ENCODE peak calls at places on chromosome 13, in six cellular contexts. F is GM23338, A is H9, M is astrocyte, K is neural progenitor cell, R is K562. O is an unnamed sample.

GRCh38 chr13:97367427-97367826 is 66.5 kb upstream of the RAP2A start:
- DNase-seq in F (peak), A (no peak), M (peak), K (peak), R (no peak), O (no peak)

GRCh38 chr13:70189981-70190380 is 81.7 kb upstream of the KLHL1 start:
- DNase-seq in F (no peak), A (no peak), M (no peak), K (peak), R (no peak), O (no peak)

GRCh38 chr13:111152836-111153235 is 37.7 kb downstream of the ARHGEF7 start:
- DNase-seq in F (peak), A (no peak), M (peak), K (peak), R (no peak), O (no peak)

GRCh38 chr13:24185591-24186232 is 25.2 kb downstream of the SPATA13 start:
- DNase-seq in F (no peak), A (no peak), M (peak), K (no peak), R (no peak), O (no peak)

GRCh38 chr13:99269627-99270252 is 11.6 kb upstream of the GPR18 start:
- DNase-seq in F (peak), A (no peak), M (peak), K (peak), R (no peak), O (peak)

GRCh38 chr13:97435297-97435682 is 1.3 kb downstream of the RAP2A start:
- DNase-seq in F (no peak), A (no peak), M (no peak), K (no peak), R (no peak), O (no peak)

GRCh38 chr13:53010374-53011105 is 18.1 kb upstream of the OLFM4 start:
- DNase-seq in F (no peak), A (no peak), M (no peak), K (no peak), R (no peak), O (no peak)

GRCh38 chr13:98976338-98976737 is 1.5 kb downstream of the DOCK9 start:
- DNase-seq in F (no peak), A (no peak), M (peak), K (no peak), R (no peak), O (no peak)

GRCh38 chr13:44231786-44232516 is 141.7 kb upstream of the SERP2 start:
- DNase-seq in F (peak), A (peak), M (peak), K (no peak), R (no peak), O (no peak)

DNA sequence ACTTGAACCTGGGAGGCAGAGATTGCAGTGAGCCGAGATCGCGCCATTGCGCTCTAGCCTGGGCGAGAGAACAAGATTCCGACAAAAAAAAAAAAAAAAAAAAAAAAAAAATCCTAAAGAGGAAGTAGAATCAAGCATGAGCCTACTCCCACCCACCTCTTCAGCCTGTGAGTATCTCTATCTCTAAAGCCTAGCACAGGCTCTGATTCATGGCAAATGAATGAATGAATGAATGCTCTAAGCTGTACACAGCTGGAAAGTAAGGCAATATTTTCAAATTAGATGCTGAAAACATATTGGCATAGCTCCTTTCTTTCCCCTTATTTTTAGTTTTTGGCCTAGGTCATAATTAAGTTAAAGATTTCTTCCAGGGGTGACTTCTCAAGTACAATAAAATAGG is 35.7 kb upstream of the FAM216B start:
- DNase-seq in F (no peak), A (no peak), M (no peak), K (no peak), R (no peak), O (no peak)
- H2AFZ ChIP-seq in F (peak), A (no peak), M (no peak), K (no peak), R (no peak), O (no peak)

DNA sequence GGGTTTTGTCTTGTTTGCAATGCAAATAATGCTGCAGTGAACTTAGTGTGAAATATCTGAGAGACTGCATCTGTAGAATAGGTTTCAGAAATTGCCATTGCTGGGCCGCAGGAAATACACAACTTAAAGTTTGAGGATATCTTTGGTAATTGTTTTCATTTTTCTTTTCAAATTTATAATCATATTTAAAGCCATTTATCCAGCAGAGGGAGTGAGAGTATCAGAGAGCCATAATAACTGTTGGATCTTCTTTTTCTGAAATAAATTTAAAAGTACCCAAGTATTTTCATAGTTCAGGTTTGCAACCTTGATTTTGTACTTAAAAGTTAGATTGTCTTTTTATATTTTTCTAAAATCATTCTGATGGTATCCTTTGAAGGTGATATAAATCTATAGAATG is 99.4 kb downstream of the ZMYM2 start:
- DNase-seq in F (no peak), A (no peak), M (no peak), K (no peak), R (no peak), O (no peak)
- TF ChIP-seq CTCF in F (no peak), A (peak), M (no peak), K (no peak), R (no peak), O (peak)

GRCh38 chr13:32391101-32391620 is 36.8 kb downstream of the N4BP2L1 start:
- DNase-seq in F (peak), A (peak), M (no peak), K (peak), R (no peak), O (no peak)
- H2AFZ ChIP-seq in F (no peak), A (no peak), M (no peak), K (no peak), R (no peak), O (no peak)

DNA sequence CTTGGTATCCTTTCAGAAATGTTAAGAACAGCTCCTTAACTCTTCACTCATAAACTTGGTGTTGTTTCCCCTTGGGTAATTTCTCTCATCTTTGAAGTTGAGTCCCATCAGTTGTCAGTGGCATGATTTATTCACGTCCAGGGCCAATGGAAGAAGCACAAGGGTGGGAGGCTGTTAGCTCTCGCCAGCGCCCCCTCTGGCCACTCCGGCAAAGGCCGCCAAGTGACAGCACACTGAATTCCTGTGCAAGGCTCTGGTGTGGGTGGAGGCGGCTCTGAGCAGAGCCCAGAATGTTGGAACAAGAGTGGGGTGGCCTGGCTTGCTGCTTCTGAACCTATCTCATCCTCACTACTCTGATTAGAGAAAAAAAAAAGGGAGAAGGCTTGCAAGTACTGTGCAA is 13.1 kb upstream of the MEDAG start:
- DNase-seq in F (peak), A (peak), M (peak), K (peak), R (peak), O (peak)
- TF ChIP-seq CTCF in F (peak), A (peak), M (peak), K (peak), R (peak), O (peak)

GRCh38 chr13:109922518-109922917 is 136.1 kb upstream of the IRS2 start:
- DNase-seq in F (no peak), A (no peak), M (no peak), K (no peak), R (no peak), O (no peak)
- H2AFZ ChIP-seq in F (no peak), A (no peak), M (no peak), K (no peak), R (no peak), O (no peak)

GRCh38 chr13:95698047-95698749 is 21.3 kb downstream of the DNAJC3 start:
- DNase-seq in F (peak), A (no peak), M (no peak), K (no peak), R (no peak), O (peak)
- TF ChIP-seq CTCF in F (peak), A (peak), M (peak), K (peak), R (peak), O (peak)

DNA sequence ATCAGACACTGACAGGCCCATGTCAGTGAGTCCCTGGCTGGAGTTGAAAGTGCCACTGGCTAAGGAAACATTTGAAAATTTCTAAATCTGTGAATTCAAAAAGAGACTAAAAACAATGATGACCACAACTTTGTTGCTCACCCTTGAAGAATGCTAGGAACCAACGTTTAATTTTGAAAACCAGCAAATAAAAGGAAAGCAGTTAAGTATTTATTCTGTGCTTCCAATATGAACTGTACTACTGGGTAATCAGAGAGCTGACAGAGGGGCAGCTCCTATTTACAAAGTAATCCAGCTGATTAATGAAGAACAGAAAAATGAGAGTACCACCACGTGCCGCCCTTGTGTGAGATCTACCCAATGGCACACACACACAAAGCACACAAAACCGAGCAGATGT is 44.7 kb upstream of the LATS2 start:
- DNase-seq in F (no peak), A (no peak), M (peak), K (no peak), R (no peak), O (no peak)
- H2AFZ ChIP-seq in F (no peak), A (no peak), M (peak), K (no peak), R (no peak), O (no peak)

DNA sequence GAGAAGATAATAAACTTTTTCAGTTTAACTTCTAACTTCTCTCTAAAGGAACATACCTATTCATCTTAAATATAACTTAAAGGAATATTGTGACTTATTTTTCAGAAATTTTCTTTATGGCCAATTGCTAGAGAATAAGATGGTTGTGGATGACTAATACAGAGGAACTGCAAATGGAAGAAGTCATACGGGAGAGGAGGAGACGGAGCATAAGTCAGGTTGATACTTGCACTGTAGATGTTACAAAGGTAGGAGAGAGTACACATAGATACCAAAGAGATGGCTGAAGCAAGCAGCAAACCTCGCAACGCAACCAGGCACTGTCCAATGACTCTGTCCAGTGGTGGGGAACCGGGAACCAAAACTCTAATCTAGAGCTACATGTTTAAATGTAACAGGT is 963.4 kb downstream of the PCDH9 start:
- DNase-seq in F (no peak), A (no peak), M (no peak), K (no peak), R (no peak), O (no peak)
- TF ChIP-seq CTCF in F (no peak), A (no peak), M (no peak), K (no peak), R (no peak), O (no peak)